ENCODE peak calls at places on chromosomes 11 and 22, in four cellular contexts. N, S, X and A are unnamed samples.

GRCh38 chr22:49576241-49577141 is 251.2 kb downstream of the BRD1 start:
- DNase-seq in N (no peak), X (no peak), S (no peak), A (no peak)

GRCh38 chr11:121482231-121483129 is 29.7 kb upstream of the SORL1-AS1 start:
- DNase-seq in X (peak), N (no peak), S (no peak), A (peak)

GRCh38 chr11:99069831-99070444 is 49.2 kb downstream of the CNTN5 start:
- DNase-seq in N (peak), S (no peak), X (no peak), A (peak)

GRCh38 chr22:38196791-38197429 is 4.9 kb upstream of the MAFF start:
- DNase-seq in N (no peak), S (no peak), X (peak), A (no peak)

GRCh38 chr11:64874308-64874707 is 4.1 kb downstream of the EHD1 start:
- DNase-seq in S (no peak), N (no peak), X (no peak), A (no peak)

GRCh38 chr11:8814209-8814922 is 96.6 kb upstream of the AKIP1 start:
- DNase-seq in N (no peak), S (no peak), X (peak), A (peak)

GRCh38 chr11:96102664-96103068 is 178.8 kb upstream of the MTMR2 start:
- DNase-seq in X (peak), N (peak), S (no peak), A (no peak)

GRCh38 chr11:114758627-114759026 is 80.3 kb downstream of the NXPE2 start:
- DNase-seq in X (no peak), S (no peak), N (no peak), A (no peak)

GRCh38 chr11:8233691-8234424 is 29.8 kb downstream of the LMO1 start:
- DNase-seq in S (peak), N (peak), X (peak), A (peak)

GRCh38 chr11:69374110-69374981 is 80.4 kb downstream of the MYEOV start:
- DNase-seq in N (no peak), S (no peak), X (no peak), A (no peak)

GRCh38 chr22:37064553-37064952 is 13.0 kb downstream of the KCTD17 start:
- DNase-seq in S (no peak), X (no peak), N (no peak), A (no peak)

GRCh38 chr22:48703265-48703941 is 1124.3 kb downstream of the BRD1 start:
- DNase-seq in N (no peak), S (no peak), X (no peak), A (no peak)

GRCh38 chr11:106276859-106277436 is 199.5 kb downstream of the AASDHPPT start:
- DNase-seq in N (no peak), X (no peak), S (no peak), A (peak)

GRCh38 chr11:35419713-35420333 is 465 bp upstream of the SLC1A2 start:
- DNase-seq in X (peak), N (no peak), S (peak), A (no peak)

GRCh38 chr22:35312198-35313059 is 12.7 kb downstream of the TOM1 start:
- DNase-seq in X (peak), S (no peak), N (peak), A (peak)

GRCh38 chr11:94128746-94129504 is at the start of gene PANX1:
- DNase-seq in N (peak), S (peak), X (peak), A (peak)

GRCh38 chr11:115311949-115312348 is 192.3 kb downstream of the CADM1 start:
- DNase-seq in S (no peak), X (no peak), N (no peak), A (no peak)

GRCh38 chr11:60942970-60943565 is 8.9 kb downstream of the SLC15A3 start:
- DNase-seq in X (no peak), N (no peak), S (no peak), A (peak)

GRCh38 chr22:31240011-31240410 is 27.9 kb downstream of the LIMK2 start:
- DNase-seq in X (peak), N (peak), S (no peak), A (no peak)

GRCh38 chr11:19398772-19399542 is 158.2 kb upstream of the E2F8 start:
- DNase-seq in X (peak), S (no peak), N (peak), A (no peak)

GRCh38 chr22:20641919-20642579 is 131.9 kb upstream of the SERPIND1 start:
- DNase-seq in X (no peak), S (no peak), N (no peak), A (no peak)

GRCh38 chr11:32893947-32894827 is 1.6 kb downstream of the QSER1 start:
- DNase-seq in N (peak), S (no peak), X (peak), A (peak)

GRCh38 chr11:48087974-48088681 is 107.8 kb downstream of the PTPRJ start:
- DNase-seq in X (no peak), S (peak), N (no peak), A (no peak)

GRCh38 chr11:69102161-69102695 is 53.5 kb downstream of the TPCN2 start:
- DNase-seq in S (no peak), N (no peak), X (no peak), A (no peak)

GRCh38 chr11:66417000-66417399 is 3.8 kb upstream of the NPAS4 start:
- DNase-seq in S (no peak), N (no peak), X (no peak), A (no peak)

GRCh38 chr11:79937935-79938334 is 497.1 kb upstream of the TENM4 start:
- DNase-seq in N (no peak), S (no peak), X (no peak), A (no peak)

GRCh38 chr11:95230054-95231034 is 658 bp downstream of the SESN3 start:
- DNase-seq in S (peak), N (peak), X (peak), A (peak)

GRCh38 chr11:114058026-114058706 is 1.3 kb upstream of the ZBTB16 start:
- DNase-seq in N (no peak), X (no peak), S (no peak), A (no peak)

GRCh38 chr11:72230764-72231365 is 6.3 kb downstream of the INPPL1 start:
- DNase-seq in X (no peak), S (peak), N (no peak), A (no peak)

GRCh38 chr11:65997286-65997685 is 4.7 kb downstream of the EIF1AD start:
- DNase-seq in S (no peak), N (no peak), X (no peak), A (no peak)

GRCh38 chr11:61728940-61729219 is 23.6 kb upstream of the MYRF start:
- DNase-seq in X (peak), S (no peak), N (peak), A (peak)

GRCh38 chr11:78391424-78391823 is 26.2 kb downstream of the GAB2 start:
- DNase-seq in X (no peak), N (no peak), S (no peak), A (no peak)

GRCh38 chr11:100203789-100204188 is 483.3 kb upstream of the ARHGAP42 start:
- DNase-seq in S (no peak), X (no peak), N (no peak), A (peak)

GRCh38 chr22:36149464-36149863 is 11.1 kb downstream of the APOL3 start:
- DNase-seq in X (peak), N (no peak), S (no peak), A (peak)

GRCh38 chr11:61693897-61694840 is 14.0 kb downstream of the DAGLA start:
- DNase-seq in S (peak), N (no peak), X (no peak), A (no peak)

GRCh38 chr11:129458756-129459535 is 83.3 kb downstream of the BARX2 start:
- DNase-seq in S (no peak), X (no peak), N (no peak), A (peak)

GRCh38 chr11:31806944-31807790 is 4.0 kb downstream of the PAX6 start:
- DNase-seq in S (no peak), N (no peak), X (no peak), A (no peak)

DNA sequence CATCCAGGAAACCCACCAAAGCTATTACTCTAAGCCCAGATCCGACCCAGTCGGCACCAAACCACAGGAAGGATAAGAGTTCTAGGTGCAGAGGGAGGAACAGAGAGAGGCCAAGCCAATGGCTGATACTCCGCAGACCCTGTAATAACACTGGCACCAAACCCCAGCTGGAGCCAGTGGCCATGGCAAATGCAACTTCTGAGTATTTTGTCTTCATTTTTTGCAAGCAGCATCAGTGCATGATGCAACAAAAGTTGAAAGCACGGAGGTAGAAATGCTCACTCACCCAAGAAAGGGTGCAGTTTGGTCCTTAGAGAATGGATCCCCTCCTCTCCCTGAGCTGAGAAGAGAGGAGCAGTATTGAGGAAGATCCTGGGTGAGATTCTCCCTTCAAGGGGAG is 2.8 kb downstream of the TMEM121B start:
- DNase-seq in X (no peak), N (no peak), S (no peak), A (no peak)
- H3K4me3 ChIP-seq in X (no peak), N (no peak), S (no peak), A (no peak)

DNA sequence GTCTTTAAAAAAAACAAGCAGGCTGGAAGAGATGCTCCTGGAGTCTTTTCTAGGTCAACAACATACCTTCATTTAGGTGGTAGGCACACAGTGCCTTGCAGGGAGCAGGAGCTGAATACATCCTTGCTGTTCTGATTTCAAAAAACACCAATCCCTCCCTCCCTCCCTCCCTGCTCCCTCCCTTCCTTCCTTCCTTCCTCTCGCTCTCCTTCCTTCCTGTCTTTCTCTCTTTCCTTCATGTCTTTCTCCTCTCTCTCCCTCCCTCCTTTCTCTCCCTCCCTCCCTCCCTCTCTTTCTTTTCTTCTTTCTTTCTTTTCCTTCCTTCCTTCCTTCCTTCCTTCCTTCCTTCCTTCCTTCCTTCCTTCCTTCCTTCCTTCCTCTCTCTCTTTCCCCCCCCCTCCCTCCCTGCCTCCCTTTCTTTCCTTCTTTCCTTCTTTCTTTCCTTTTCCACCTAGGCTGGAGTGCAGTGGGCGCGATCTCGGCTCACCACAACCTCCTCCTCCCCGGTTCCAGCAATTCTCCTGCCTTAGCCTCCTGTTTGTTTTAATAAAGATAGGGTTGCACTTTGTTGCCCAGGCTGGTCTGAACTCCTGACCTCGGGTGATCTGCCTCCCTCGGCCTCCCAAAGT is 245.1 kb downstream of the MIAT start:
- DNase-seq in N (no peak), S (no peak), X (no peak), A (no peak)
- H3K4me3 ChIP-seq in N (no peak), S (peak), X (no peak), A (no peak)

GRCh38 chr11:469684-470667 is 19.9 kb downstream of the PTDSS2 start:
- DNase-seq in X (peak), N (peak), S (peak), A (peak)
- H3K4me3 ChIP-seq in X (peak), N (peak), S (peak), A (peak)

GRCh38 chr22:40202225-40202944 is 24.7 kb downstream of the TNRC6B start:
- DNase-seq in N (no peak), X (no peak), S (no peak), A (no peak)

GRCh38 chr22:40203568-40203967 is 25.8 kb downstream of the TNRC6B start:
- DNase-seq in X (peak), S (no peak), N (no peak), A (no peak)

GRCh38 chr22:40209945-40210485 is 32.3 kb downstream of the TNRC6B start:
- DNase-seq in N (no peak), S (no peak), X (no peak), A (no peak)

GRCh38 chr22:40204331-40205116 is 26.8 kb downstream of the TNRC6B start:
- DNase-seq in S (no peak), X (peak), N (peak), A (no peak)

DNA sequence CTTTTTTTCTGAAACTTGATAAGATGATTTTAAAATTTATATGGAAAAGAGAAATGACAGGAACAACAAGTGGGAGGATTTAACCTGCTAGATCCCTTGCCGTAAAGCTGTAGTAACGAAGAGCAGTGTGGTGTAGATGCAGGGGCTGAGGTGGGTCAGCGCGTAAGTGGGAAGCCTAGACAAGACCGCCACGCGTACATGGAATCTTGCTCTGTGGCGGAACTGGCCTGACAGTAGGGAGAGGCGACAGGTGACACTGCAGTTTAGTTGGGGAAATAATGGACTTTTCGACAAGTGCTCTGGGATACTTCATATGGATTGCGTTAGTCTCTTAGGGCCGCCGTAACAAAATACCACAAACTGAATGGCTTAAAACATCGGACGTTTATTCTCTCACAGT is 28.8 kb downstream of the TNRC6B start:
- DNase-seq in S (no peak), X (no peak), N (no peak), A (no peak)
- H3K4me3 ChIP-seq in S (no peak), X (no peak), N (no peak), A (no peak)

GRCh38 chr11:1749020-1749758 is 1.2 kb downstream of the IFITM10 start:
- DNase-seq in X (peak), S (no peak), N (no peak), A (no peak)
- H3K4me3 ChIP-seq in X (peak), S (peak), N (peak), A (peak)

DNA sequence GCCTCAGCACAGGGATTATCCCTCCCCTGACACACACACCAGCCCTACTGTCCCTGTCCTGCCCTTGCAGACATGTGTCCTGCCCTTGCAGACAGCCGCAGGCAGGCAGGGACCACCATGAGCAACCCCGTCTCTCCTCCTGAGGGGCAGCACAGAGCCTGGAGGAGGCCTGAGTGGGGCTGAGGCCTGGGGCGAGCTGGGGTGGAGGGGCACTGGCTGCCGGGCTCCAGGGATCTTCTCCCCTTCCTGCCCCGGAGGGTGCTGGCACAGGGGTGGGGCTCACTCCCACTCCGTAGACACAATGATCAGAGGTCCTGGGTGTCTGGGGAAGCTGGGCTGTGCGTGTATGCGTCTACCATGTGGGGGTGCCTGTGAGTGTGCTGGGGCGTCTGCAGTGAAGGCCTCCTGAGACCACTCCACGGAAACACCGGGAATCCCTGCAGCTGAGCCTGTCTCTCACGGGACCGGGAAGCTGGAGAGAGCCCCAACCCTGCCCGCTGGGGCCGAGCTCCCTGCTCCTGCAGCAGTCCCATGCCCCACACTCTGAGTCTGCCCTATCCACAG is 549 bp downstream of the TSPAN32 start:
- DNase-seq in N (no peak), S (no peak), X (no peak), A (no peak)
- H3K4me3 ChIP-seq in N (no peak), S (peak), X (no peak), A (no peak)

DNA sequence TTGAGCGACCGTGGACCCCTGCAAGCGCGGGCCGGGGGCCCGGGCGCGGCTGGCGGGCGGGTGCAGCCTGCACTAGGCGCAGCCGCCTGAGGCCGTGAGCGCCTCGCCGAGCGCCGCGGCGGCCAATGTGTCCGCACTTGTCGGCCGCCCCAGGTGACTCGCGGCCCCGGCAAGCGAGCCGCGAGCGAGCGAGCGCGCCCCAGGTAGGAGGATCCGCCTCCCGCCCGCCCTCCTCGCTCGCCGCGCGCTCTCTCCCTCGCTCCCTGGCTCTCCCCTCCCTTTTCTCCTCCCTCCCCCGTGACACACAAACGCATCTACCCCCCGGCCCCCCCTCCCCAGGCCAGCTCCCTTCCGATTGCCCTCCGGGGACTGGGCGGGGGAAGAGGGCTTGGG is at the start of gene WNT7B:
- DNase-seq in N (no peak), S (no peak), X (no peak), A (peak)
- H3K4me3 ChIP-seq in N (peak), S (peak), X (peak), A (peak)

DNA sequence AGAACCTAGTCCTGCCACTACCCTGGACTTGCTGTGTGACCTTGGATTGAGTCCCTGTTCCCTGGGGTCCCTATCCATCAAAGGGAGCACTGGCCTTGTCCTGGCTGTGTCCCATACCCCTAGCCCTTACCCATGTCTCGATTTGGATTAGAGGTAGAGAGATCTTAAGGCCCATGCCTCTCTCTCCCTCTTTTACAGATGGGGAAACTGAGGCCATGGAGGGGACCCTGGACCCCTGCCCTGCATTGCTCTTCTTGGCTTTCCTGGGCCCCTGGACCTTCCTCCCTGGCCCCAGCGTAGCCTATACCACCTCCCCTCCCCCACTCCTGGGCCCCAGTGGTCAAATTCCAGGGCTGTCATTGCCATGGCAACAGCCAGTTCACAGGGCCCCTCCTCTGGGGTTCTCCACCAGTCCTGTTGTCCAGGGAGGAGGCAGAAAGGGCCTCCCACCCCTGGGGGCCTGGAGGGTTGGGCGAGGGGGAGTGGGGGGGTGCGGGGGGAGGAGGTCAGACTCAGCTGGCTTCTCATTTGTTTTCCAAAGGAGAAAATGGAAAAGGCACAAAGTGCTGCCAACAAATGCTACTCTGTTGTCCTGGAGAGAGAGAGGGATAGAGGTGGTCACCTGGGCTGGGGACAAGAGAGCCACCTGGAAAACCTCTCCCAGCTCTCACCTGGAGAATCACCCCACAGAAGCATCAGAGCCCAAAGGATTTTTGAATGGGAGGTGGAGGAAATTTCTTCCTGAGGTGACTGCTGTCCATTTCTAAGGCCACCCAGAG is 23.3 kb downstream of the ARHGEF17 start:
- DNase-seq in N (peak), X (no peak), S (no peak), A (no peak)
- H3K4me3 ChIP-seq in N (no peak), X (no peak), S (no peak), A (no peak)

GRCh38 chr11:45333506-45333971 is 47.4 kb upstream of the SYT13 start:
- DNase-seq in N (peak), X (peak), S (peak), A (peak)
- H3K4me3 ChIP-seq in N (no peak), X (peak), S (peak), A (no peak)